ENCODE peak calls at places on chromosomes 3 and 15, in six cellular contexts. V is HCT116, U is HepG2, D is upper lobe of left lung, I is GM12878, K is K562. L is an unnamed sample.

GRCh38 chr3:4425707-4426106 is 41.4 kb downstream of the SUMF1 start:
- ATAC-seq in V (no peak), U (no peak), D (no peak), I (peak; percentile 67), K (no peak), L (no peak)

GRCh38 chr15:63244399-63244798 is 33.0 kb upstream of the APH1B start:
- ATAC-seq in V (no peak), U (no peak), D (no peak), I (no peak), K (no peak), L (no peak)

GRCh38 chr3:186589115-186589514 is 18.6 kb downstream of the DNAJB11 start:
- ATAC-seq in V (peak; percentile 68), U (peak; percentile 42), D (no peak), I (no peak), K (peak; percentile 71), L (no peak)

GRCh38 chr3:56197259-56197965 is 270.9 kb downstream of the ERC2 start:
- ATAC-seq in V (no peak), U (no peak), D (no peak), I (no peak), K (no peak), L (peak; percentile 67)

GRCh38 chr3:114285648-114286230 is 8.1 kb upstream of the TIGIT start:
- ATAC-seq in V (no peak), U (no peak), D (no peak), I (peak; percentile 50), K (no peak), L (no peak)

GRCh38 chr3:197068077-197068476 is 38.5 kb upstream of the MELTF start:
- ATAC-seq in V (no peak), U (no peak), D (no peak), I (peak; percentile 95), K (no peak), L (no peak)

GRCh38 chr3:176927985-176928931 is 269.0 kb downstream of the TBL1XR1 start:
- ATAC-seq in V (no peak), U (no peak), D (no peak), I (no peak), K (no peak), L (no peak)

GRCh38 chr15:87599616-87600015 is 656.9 kb downstream of the NTRK3 start:
- ATAC-seq in V (no peak), U (no peak), D (no peak), I (no peak), K (no peak), L (no peak)

GRCh38 chr3:165505657-165506056 is 309.5 kb upstream of the SLITRK3 start:
- ATAC-seq in V (no peak), U (no peak), D (no peak), I (no peak), K (no peak), L (no peak)

GRCh38 chr3:161415506-161416231 is 44.4 kb upstream of the SPTSSB start:
- ATAC-seq in V (no peak), U (no peak), D (peak; percentile 77), I (no peak), K (no peak), L (peak; percentile 67)

GRCh38 chr3:157122116-157122515 is 37.8 kb downstream of the CCNL1 start:
- ATAC-seq in V (peak; percentile 86), U (no peak), D (no peak), I (no peak), K (no peak), L (no peak)

GRCh38 chr3:69864141-69864540 is 124.9 kb downstream of the MITF start:
- ATAC-seq in V (no peak), U (no peak), D (no peak), I (no peak), K (no peak), L (no peak)

GRCh38 chr3:69861556-69861955 is 122.3 kb downstream of the MITF start:
- ATAC-seq in V (no peak), U (no peak), D (no peak), I (no peak), K (no peak), L (no peak)

GRCh38 chr3:69865920-69866679 is 126.8 kb downstream of the MITF start:
- ATAC-seq in V (no peak), U (no peak), D (peak; percentile 94), I (peak; percentile 27), K (peak; percentile 97), L (peak; percentile 40)

GRCh38 chr3:69866988-69867720 is 127.9 kb downstream of the MITF start:
- ATAC-seq in V (no peak), U (no peak), D (no peak), I (no peak), K (no peak), L (no peak)

GRCh38 chr3:69864751-69865150 is 125.5 kb downstream of the MITF start:
- ATAC-seq in V (no peak), U (no peak), D (no peak), I (no peak), K (no peak), L (no peak)
- H3K27ac ChIP-seq in V (no peak overlapping the region), U (no peak overlapping the region), D (no peak overlapping the region), I (no peak overlapping the region), K (no peak overlapping the region), L (peak overlapping the region; percentile 93)

GRCh38 chr15:101127503-101128076 is 124.3 kb downstream of the CHSY1 start:
- ATAC-seq in V (peak; percentile 76), U (peak; percentile 74), D (peak; percentile 64), I (peak; percentile 80), K (no peak), L (peak; percentile 89)
- TF ChIP-seq POLR2AphosphoS5 in V (no peak), U (no peak), D (peak; percentile 7), I (no peak), K (no peak), L (peak; percentile 72)

DNA sequence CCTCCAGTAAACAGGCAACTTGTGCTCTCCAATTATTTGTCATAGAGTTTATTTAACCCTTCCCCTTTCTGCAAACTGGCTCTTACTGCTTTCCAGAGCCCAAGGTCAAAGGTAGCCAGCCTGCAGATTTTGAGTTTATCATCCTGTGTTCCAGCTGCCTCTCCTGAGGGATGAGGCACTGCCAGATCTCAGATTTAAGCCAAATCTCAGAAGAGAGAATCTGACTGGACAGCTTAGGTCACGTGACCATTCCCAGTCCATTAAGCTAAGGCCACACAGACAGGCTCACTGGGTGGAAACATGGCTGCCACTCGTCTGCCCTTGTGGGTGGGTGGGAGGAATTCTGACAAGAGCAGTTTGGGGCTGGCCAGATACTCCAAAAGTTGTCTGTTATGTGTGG is 8.6 kb upstream of the SIAH2 start:
- ATAC-seq in V (peak; percentile 68), U (peak; percentile 49), D (no peak), I (peak; percentile 38), K (peak; percentile 85), L (no peak)
- TF ChIP-seq POLR2A in V (no peak), U (no peak), D (no peak), I (no peak), K (no peak), L (no peak)

GRCh38 chr3:125148016-125148812 is 64.3 kb downstream of the SLC12A8 start:
- ATAC-seq in V (no peak), U (no peak), D (no peak), I (no peak), K (no peak), L (no peak)

GRCh38 chr3:125147491-125147820 is 65.1 kb downstream of the SLC12A8 start:
- ATAC-seq in V (no peak), U (peak; percentile 22), D (no peak), I (peak; percentile 13), K (no peak), L (no peak)

GRCh38 chr3:125145751-125146475 is 66.6 kb downstream of the SLC12A8 start:
- ATAC-seq in V (no peak), U (no peak), D (no peak), I (no peak), K (no peak), L (no peak)

GRCh38 chr3:125148836-125149235 is 63.7 kb downstream of the SLC12A8 start:
- ATAC-seq in V (no peak), U (no peak), D (peak; percentile 75), I (no peak), K (no peak), L (peak; percentile 73)

DNA sequence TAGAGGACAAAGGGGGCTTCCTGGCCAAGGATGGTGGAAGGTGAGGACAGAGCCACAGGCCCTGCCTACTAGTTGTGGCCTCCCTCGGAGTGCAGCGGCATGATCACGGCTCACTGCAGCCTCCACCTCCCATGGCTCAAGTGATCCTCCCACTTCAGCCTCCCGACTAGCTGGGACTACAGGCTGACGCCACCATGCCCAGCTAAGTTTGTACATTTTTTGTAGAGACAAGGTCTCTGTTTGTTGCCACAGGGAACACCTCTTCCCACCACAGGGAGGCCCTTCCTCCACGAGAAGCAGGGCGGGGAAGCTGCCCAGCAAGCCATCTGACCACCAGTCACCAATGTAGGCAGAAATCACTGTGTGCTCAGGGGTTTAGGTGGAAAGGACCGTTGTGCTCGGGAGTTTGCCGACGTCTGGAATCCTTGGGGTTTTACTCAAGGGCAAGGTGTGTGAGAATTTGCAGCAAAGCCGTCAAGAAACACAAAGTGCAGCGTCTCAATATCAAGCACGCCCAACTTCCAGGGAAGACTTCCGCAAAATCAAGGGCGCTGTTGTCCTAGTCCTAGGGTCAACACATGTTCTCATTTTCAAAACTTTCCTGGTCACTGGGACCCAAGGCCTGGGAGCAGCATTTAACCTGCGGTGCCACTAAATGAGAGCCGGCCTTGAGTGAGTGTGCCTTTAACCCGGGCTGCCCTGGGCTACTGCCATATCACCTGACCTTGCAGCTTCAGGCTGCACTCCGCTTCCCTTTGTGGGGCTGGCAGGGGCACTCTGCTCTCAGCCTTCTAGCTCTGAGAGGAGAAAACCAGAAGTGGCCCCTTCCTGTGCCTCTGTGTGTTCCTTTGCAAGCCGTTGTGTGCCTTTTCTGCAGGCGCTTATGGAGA is 65.7 kb downstream of the SLC12A8 start:
- ATAC-seq in V (no peak), U (peak; percentile 81), D (peak; percentile 49), I (peak; percentile 84), K (no peak), L (no peak)
- H3K27ac ChIP-seq in V (no peak overlapping the region), U (no peak overlapping the region), D (peak overlapping the region; percentile 66), I (peak overlapping the region; percentile 66), K (no peak overlapping the region), L (peak overlapping the region; percentile 57)

DNA sequence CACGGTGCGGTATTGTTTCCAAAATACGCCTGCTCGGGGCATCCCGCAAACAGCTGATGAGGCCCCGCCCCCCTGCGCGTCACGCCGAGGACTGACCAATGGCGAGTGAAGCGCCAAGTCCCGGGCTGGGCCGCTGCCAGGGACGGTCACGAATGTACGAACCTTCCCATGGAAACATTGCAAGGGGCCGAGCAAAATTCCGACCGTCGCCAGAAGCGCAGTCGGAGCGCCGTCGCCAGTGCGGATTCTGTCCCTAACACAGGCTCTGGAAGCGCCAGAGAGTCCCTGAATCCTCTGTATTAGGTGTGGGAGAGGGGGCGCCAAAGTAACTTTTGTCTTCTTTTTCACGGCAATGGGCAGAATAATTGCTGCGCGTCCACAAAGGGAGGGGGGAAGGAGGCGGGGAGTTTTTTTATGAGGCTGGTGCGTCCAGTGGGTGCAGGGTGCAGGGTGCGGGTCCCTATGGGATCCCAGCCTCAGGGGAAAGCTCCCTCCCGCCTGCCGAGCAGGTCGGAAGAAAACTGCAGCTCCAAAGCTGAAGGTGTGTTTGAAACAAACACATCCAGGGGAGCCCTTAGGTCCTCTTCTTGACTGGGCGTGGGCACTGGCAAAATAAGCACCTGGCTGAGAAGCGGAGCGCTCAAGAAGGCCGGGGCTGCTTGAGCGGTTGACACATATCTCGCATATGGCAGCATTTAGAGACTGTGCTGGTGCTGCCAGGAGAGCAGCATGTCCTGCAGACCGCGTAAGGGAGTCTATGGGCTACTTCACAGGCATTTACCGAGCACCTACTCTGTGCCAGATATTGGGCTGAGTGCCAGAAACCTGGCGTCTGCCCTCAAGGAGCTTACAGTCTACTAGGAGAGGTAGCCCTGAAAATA is at the start of gene BMF:
- ATAC-seq in V (peak; percentile 81), U (peak; percentile 73), D (peak; percentile 92), I (peak; percentile 60), K (peak; percentile 85), L (peak; percentile 92)
- TF ChIP-seq POLR2AphosphoS5 in V (peak; percentile 38), U (no peak), D (peak; percentile 74), I (no peak), K (no peak), L (peak; percentile 81)

L was measured in gastroesophageal sphincter.